ENCODE peak calls at places on chromosomes 3 and 15, in four cellular contexts. A, J, U and R are unnamed samples.

GRCh38 chr3:184322731-184323487 is 8.5 kb downstream of the EIF4G1 start:
- DNase-seq in A (no peak), J (peak; percentile 59), U (no peak), R (no peak)

GRCh38 chr3:58350627-58351013 is 17.9 kb downstream of the PXK start:
- DNase-seq in U (no peak), A (no peak), J (peak; percentile 46), R (no peak)

GRCh38 chr3:184156522-184156955 is 1.4 kb downstream of the DVL3 start:
- DNase-seq in U (no peak), J (peak; percentile 94), A (no peak), R (peak; percentile 77)

GRCh38 chr15:101052681-101053121 is 133.5 kb downstream of the LRRK1 start:
- DNase-seq in U (no peak), A (no peak), J (peak; percentile 67), R (peak; percentile 6)

GRCh38 chr15:58066042-58066867 is 744 bp upstream of the ALDH1A2 start:
- DNase-seq in J (peak; percentile 96), U (peak; percentile 44), A (peak; percentile 41), R (peak; percentile 73)

GRCh38 chr3:55143928-55144671 is 216.2 kb upstream of the LRTM1 start:
- DNase-seq in A (no peak), J (peak; percentile 86), U (no peak), R (no peak)

GRCh38 chr3:187166750-187167149 is 27.5 kb upstream of the RPL39L start:
- DNase-seq in U (no peak), A (no peak), J (no peak), R (no peak)

GRCh38 chr15:52006702-52007340 is 12.2 kb upstream of the MAPK6 start:
- DNase-seq in U (no peak), J (peak; percentile 36), A (no peak), R (no peak)

GRCh38 chr3:60755094-60755493 is 496.2 kb downstream of the FHIT start:
- DNase-seq in U (no peak), A (no peak), J (no peak), R (peak; percentile 33)

GRCh38 chr15:89034305-89034704 is 54.0 kb upstream of the ABHD2 start:
- DNase-seq in J (peak; percentile 87), U (no peak), A (no peak), R (no peak)

GRCh38 chr15:41558400-41559238 is at the start of gene TYRO3:
- DNase-seq in U (peak; percentile 65), J (peak; percentile 99), A (peak; percentile 76), R (peak; percentile 75)

GRCh38 chr3:49805884-49806701 is 3.0 kb downstream of the INKA1 start:
- DNase-seq in J (peak; percentile 67), A (no peak), U (no peak), R (no peak)

GRCh38 chr3:188185717-188186236 is 31.8 kb downstream of the LPP start:
- DNase-seq in J (no peak), A (no peak), U (peak; percentile 22), R (peak; percentile 22)

GRCh38 chr15:55116636-55117035 is 80.1 kb downstream of the RSL24D1 start:
- DNase-seq in U (no peak), J (no peak), A (no peak), R (no peak)

GRCh38 chr15:64842986-64843561 is 1.4 kb downstream of the PLEKHO2 start:
- DNase-seq in A (no peak), J (peak; percentile 97), U (no peak), R (no peak)

GRCh38 chr3:76997733-76998132 is 42.2 kb upstream of the ROBO2 start:
- DNase-seq in J (no peak), A (no peak), U (no peak), R (no peak)

GRCh38 chr15:38683382-38684242 is 119.0 kb upstream of the RASGRP1 start:
- DNase-seq in U (peak; percentile 41), A (peak; percentile 73), J (no peak), R (peak; percentile 66)

GRCh38 chr3:177598110-177598833 is 401.0 kb upstream of the TBL1XR1 start:
- DNase-seq in U (no peak), J (no peak), A (no peak), R (no peak)

GRCh38 chr3:55555866-55556621 is 68.9 kb upstream of the WNT5A start:
- DNase-seq in J (no peak), A (no peak), U (no peak), R (no peak)

GRCh38 chr3:49745986-49746385 is 22.2 kb upstream of the GMPPB start:
- DNase-seq in U (no peak), A (no peak), J (no peak), R (no peak)

GRCh38 chr3:42961633-42962032 is 17.5 kb upstream of the GASK1A start:
- DNase-seq in U (no peak), A (no peak), J (no peak), R (peak; percentile 72)

GRCh38 chr15:68652141-68652540 is 73.3 kb downstream of the CORO2B start:
- DNase-seq in U (no peak), J (no peak), A (no peak), R (peak; percentile 35)

GRCh38 chr3:112043621-112044201 is 9.2 kb downstream of the TMPRSS7 start:
- DNase-seq in A (peak; percentile 33), U (peak; percentile 26), J (peak; percentile 49), R (peak; percentile 70)

GRCh38 chr3:144501419-144501818 is 529.8 kb downstream of the DIPK2A start:
- DNase-seq in A (no peak), U (no peak), J (no peak), R (no peak)

GRCh38 chr3:72270072-72270611 is 485.2 kb upstream of the PROK2 start:
- DNase-seq in U (peak; percentile 79), J (peak; percentile 77), A (no peak), R (peak; percentile 96)

GRCh38 chr3:161600185-161600584 is 103.6 kb downstream of the OTOL1 start:
- DNase-seq in J (no peak), U (no peak), A (no peak), R (no peak)

GRCh38 chr3:31636063-31636462 is 103.3 kb downstream of the STT3B start:
- DNase-seq in A (no peak), J (no peak), U (no peak), R (no peak)

GRCh38 chr3:146159037-146159436 is 1.9 kb downstream of the PLOD2 start:
- DNase-seq in U (no peak), A (no peak), J (peak; percentile 30), R (no peak)

GRCh38 chr3:189204467-189204866 is 32.7 kb downstream of the TPRG1 start:
- DNase-seq in J (no peak), A (no peak), U (no peak), R (no peak)

GRCh38 chr15:48285329-48286214 is 45.7 kb upstream of the DUT start:
- DNase-seq in J (no peak), U (peak; percentile 63), A (no peak), R (peak; percentile 80)

GRCh38 chr15:49314729-49315128 is 108.3 kb upstream of the FGF7 start:
- DNase-seq in U (no peak), J (no peak), A (no peak), R (no peak)

GRCh38 chr3:32018723-32019564 is 37.4 kb downstream of the ZNF860 start:
- DNase-seq in A (no peak), J (peak; percentile 52), U (no peak), R (no peak)

GRCh38 chr15:101148881-101149664 is 102.8 kb downstream of the CHSY1 start:
- DNase-seq in U (no peak), J (no peak), A (no peak), R (no peak)

GRCh38 chr15:71455107-71455506 is 339.8 kb downstream of the THSD4 start:
- DNase-seq in J (no peak), U (no peak), A (no peak), R (no peak)

GRCh38 chr15:80679805-80680175 is 15.3 kb upstream of the ABHD17C start:
- DNase-seq in U (no peak), A (no peak), J (no peak), R (no peak)
- H3K27ac ChIP-seq in U (no peak overlapping the region), A (no peak overlapping the region), J (no peak overlapping the region), R (no peak overlapping the region)

GRCh38 chr3:9316881-9317341 is 45.9 kb upstream of the THUMPD3 start:
- DNase-seq in A (no peak), U (peak; percentile 6), J (peak; percentile 76), R (peak; percentile 49)
- H3K27ac ChIP-seq in A (no peak overlapping the region), U (peak overlapping the region; percentile 75), J (peak overlapping the region; percentile 75), R (peak overlapping the region; percentile 26)

DNA sequence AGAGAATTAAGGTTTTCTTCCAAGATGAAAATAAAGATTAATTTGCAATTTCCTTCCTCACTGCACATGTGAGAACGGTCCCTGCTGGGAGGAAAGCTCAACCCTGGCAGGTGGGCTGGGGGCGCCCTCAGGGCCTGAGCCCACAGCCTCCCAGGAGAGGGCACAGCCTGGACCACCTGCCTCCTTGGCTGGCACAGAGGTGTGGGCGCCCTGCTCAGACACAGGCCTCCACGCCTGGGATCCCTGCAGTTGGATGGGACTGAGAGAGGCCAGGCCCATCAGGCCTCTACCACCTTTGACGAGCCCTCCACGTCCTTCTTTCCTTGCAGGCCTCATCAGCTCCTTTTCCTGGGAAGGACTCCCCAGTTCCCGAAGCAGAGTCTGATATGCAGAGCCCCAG is 46.4 kb downstream of the DNAJB8 start:
- DNase-seq in A (no peak), J (no peak), U (no peak), R (no peak)
- H3K27ac ChIP-seq in A (no peak overlapping the region), J (no peak overlapping the region), U (no peak overlapping the region), R (no peak overlapping the region)

DNA sequence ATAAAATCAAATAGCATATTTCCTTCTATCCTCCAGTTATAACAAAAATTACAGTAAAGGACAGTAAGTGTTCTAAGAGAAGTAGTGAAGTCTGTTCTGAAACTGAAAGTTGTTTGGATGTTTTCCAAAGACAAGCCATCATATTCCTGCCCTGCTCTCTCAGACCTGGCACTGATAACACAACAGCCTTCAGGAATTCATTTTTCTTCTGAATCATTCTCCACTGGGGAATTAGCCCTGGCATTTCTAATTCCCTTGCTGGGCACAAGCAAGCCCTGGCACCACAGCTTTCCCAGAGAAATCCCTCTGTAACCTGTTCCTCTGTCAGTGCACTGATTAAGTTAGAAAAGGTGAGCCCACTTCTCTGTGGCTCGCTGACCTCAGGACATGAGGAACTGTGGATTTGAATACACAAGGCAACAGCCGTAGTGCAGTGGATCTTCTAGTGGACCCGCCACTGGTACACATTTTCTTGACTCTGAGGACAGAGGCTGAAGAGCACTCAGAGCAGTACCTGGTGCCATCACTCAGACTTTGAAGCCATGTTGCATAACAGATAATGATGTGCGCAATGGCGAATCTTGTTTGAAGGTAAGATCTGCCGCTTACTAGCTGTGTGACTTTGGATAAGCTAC is 61.6 kb downstream of the WWTR1 start:
- DNase-seq in U (no peak), A (no peak), J (no peak), R (no peak)
- H3K27ac ChIP-seq in U (peak overlapping the region; percentile 20), A (no peak overlapping the region), J (peak overlapping the region; percentile 45), R (no peak overlapping the region)

GRCh38 chr15:85006655-85007054 is 25.0 kb downstream of the PDE8A start:
- DNase-seq in J (no peak), A (no peak), U (no peak), R (no peak)
- H3K27ac ChIP-seq in J (no peak overlapping the region), A (no peak overlapping the region), U (peak overlapping the region; percentile 23), R (no peak overlapping the region)

GRCh38 chr15:31358957-31359721 is 32.5 kb downstream of the KLF13 start:
- DNase-seq in J (no peak), A (no peak), U (no peak), R (no peak)
- H3K27ac ChIP-seq in J (no peak overlapping the region), A (peak overlapping the region; percentile 99), U (peak overlapping the region; percentile 83), R (no peak overlapping the region)